ENCODE peak calls at places on chromosomes 2 and 18, in nine cellular contexts. R, J, E, I, M, N, H, B and S are unnamed samples. For H3K4me1, the result is how much of the 10 kb centered on the place peaks cover.

GRCh38 chr2:135840601-135841000 is 3.6 kb upstream of the LCT start:
- DNase-seq in R (no peak), J (no peak), E (no peak), I (no peak), M (no peak), N (no peak), H (no peak), B (no peak), S (no peak)

GRCh38 chr2:201916565-201916964 is 110.2 kb downstream of the CDK15 start:
- DNase-seq in R (no peak), J (no peak), E (no peak), I (no peak), M (no peak), N (no peak), H (no peak), B (no peak), S (no peak)

GRCh38 chr18:11154369-11154982 is 5.1 kb upstream of the PIEZO2 start:
- DNase-seq in R (no peak), J (no peak), E (peak), I (no peak), M (peak), N (no peak), H (peak), B (peak), S (no peak)

GRCh38 chr2:203935568-203935967 is 995 bp upstream of the ICOS start:
- DNase-seq in R (no peak), J (no peak), E (no peak), I (no peak), M (no peak), N (no peak), H (no peak), B (no peak), S (no peak)

GRCh38 chr2:120771556-120772208 is 36.0 kb downstream of the GLI2 start:
- DNase-seq in R (peak), J (no peak), E (no peak), I (peak), M (no peak), N (no peak), H (no peak), B (no peak), S (peak)

GRCh38 chr2:172484253-172484652 is 56.9 kb downstream of the ITGA6 start:
- DNase-seq in R (no peak), J (no peak), E (peak), I (no peak), M (no peak), N (no peak), H (no peak), B (peak), S (no peak)

GRCh38 chr2:26299488-26300092 is 46.4 kb upstream of the SELENOI start:
- DNase-seq in R (peak), J (peak), E (peak), I (no peak), M (peak), N (peak), H (no peak), B (peak), S (no peak)

GRCh38 chr2:63865159-63865799 is 23.6 kb downstream of the UGP2 start:
- DNase-seq in R (no peak), J (no peak), E (no peak), I (no peak), M (no peak), N (no peak), H (no peak), B (no peak), S (no peak)

GRCh38 chr2:144330951-144331651 is 188.8 kb downstream of the ZEB2 start:
- DNase-seq in R (no peak), J (no peak), E (no peak), I (no peak), M (no peak), N (no peak), H (no peak), B (peak), S (no peak)

GRCh38 chr18:12028674-12029073 is 47.4 kb downstream of the IMPA2 start:
- DNase-seq in R (no peak), J (no peak), E (no peak), I (peak), M (no peak), N (no peak), H (no peak), B (no peak), S (no peak)

GRCh38 chr2:146931109-146931508 is 913.7 kb upstream of the ACVR2A start:
- DNase-seq in R (no peak), J (no peak), E (no peak), I (no peak), M (no peak), N (no peak), H (no peak), B (peak), S (no peak)

DNA sequence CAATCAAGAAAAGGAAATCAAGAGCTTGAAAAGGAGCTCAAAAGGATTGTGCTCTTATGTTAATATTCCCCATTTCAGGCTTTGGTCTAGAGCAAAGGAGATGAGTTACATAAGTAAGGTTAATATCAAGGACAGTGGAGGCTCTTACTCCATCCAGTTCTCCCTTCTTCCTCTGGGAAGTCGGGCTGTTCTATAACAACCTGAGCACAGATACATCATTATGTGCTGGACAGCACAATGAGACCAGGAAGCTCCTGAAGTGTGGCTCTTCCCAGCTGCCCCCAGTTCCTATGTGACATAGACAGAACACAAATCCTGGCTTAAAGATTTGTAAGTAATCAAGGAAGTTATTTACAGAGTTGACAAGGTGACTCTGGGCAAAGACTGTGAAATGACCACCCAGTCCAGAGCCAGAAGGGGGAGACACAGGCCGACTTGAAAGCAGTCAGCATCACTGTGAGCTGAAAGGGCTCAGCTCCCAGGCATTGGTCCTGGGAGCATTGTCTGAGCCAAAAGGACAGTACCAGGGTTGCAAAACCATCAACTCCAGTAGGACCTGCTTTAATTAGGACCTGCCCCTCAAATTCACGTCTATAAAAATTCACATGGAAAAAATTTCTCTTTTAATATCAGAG is 917.6 kb upstream of the ACVR2A start:
- DNase-seq in R (peak), J (peak), E (peak), I (peak), M (peak), N (no peak), H (peak), B (peak), S (peak)
- H3K27ac ChIP-seq in R (no peak), J (no peak), E (no peak), I (no peak), M (no peak), N (no peak), H (no peak), B (no peak), S (no peak)

DNA sequence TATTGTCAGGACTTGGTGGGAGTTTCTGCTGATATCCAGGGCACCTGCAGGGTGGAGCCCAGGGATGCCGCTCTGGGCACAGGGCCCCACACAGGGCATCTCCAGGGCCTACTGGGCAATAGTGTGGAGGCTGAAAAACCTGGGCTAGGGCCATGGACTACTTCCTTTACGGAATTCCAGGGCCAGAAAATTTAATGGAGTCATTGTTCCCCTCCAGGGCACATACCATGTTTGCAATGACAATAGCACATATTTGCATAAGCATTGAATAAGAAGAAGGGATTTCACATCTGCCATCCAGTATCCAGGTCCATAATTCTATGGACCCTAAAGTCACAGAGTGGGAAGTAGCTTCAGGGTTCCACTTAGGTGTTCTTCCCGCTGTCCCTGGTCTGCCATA is 103.8 kb upstream of the TPO start:
- DNase-seq in R (no peak), J (no peak), E (no peak), I (no peak), M (no peak), N (no peak), H (no peak), B (peak), S (no peak)
- H3K4me1 ChIP-seq in R (under half), J (under half), E (under half), I (under half), M (under half), N (under half), H (under half), B (under half), S (under half)

GRCh38 chr2:60149151-60149550 is 404.3 kb downstream of the BCL11A start:
- DNase-seq in R (no peak), J (no peak), E (no peak), I (no peak), M (no peak), N (no peak), H (no peak), B (no peak), S (no peak)
- TF ChIP-seq CTCF in R (no peak), J (no peak), E (no peak), I (no peak), M (no peak), N (no peak), H (no peak), B (no peak), S (no peak)

DNA sequence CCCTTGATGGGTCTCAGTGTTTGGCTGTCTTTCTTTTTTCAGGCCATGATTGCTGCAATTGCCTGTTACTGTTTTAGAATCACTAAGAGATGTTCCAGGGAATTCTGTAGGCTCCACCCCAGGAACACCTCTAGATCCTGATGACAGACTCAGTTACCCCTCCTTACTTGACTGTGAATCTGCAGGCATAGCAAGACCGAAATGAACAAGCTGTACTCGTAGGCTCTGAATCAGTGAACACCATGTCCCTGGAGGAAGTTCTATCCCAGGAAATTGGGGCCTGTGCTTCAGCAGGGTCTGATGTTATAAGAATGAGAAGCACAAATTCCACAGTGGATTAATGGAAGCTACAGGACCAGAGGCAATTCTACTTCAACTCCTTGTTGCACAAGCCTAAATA is 148.6 kb downstream of the COPS8 start:
- DNase-seq in R (no peak), J (no peak), E (no peak), I (peak), M (no peak), N (no peak), H (no peak), B (no peak), S (no peak)
- H3K27ac ChIP-seq in R (no peak), J (no peak), E (no peak), I (peak), M (no peak), N (no peak), H (peak), B (no peak), S (peak)

GRCh38 chr2:9545502-9545901 is 10.1 kb downstream of the ADAM17 start:
- DNase-seq in R (no peak), J (no peak), E (no peak), I (no peak), M (no peak), N (no peak), H (no peak), B (no peak), S (no peak)
- H3K4me1 ChIP-seq in R (under half), J (under half), E (under half), I (under half), M (under half), N (under half), H (under half), B (under half), S (half or more)

GRCh38 chr2:236167297-236168109 is 683 bp downstream of the GBX2 start:
- DNase-seq in R (peak), J (no peak), E (peak), I (no peak), M (peak), N (no peak), H (no peak), B (peak), S (no peak)
- TF ChIP-seq CTCF in R (no peak), J (no peak), E (peak), I (no peak), M (peak), N (peak), H (no peak), B (peak), S (no peak)

DNA sequence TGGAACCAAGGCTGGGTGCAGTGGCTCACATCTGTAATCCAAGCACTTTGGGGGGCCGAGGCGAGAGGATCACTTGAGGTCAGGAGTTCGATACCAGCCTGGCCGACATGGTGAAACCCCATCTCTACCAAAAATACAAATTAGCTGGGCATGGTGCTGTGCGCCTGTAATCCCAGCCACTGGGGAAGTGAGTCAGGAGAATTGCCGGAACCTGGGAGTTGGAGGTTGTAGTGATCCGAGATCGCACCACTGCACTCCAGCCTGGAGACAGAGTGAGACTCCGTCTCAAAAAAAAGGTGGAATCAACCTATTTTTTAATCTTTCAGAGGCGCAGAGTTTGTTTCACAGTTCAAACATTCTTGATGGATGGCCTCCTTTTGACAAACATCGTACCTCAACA is 24.5 kb upstream of the ATP8B1 start:
- DNase-seq in R (no peak), J (no peak), E (no peak), I (no peak), M (no peak), N (no peak), H (no peak), B (no peak), S (no peak)
- H3K27ac ChIP-seq in R (no peak), J (no peak), E (no peak), I (no peak), M (no peak), N (no peak), H (no peak), B (no peak), S (no peak)

GRCh38 chr18:28109781-28110460 is 67.0 kb downstream of the CDH2 start:
- DNase-seq in R (no peak), J (no peak), E (no peak), I (no peak), M (no peak), N (no peak), H (no peak), B (no peak), S (no peak)
- H3K4me1 ChIP-seq in R (under half), J (under half), E (under half), I (under half), M (half or more), N (under half), H (under half), B (under half), S (under half)

GRCh38 chr2:236758406-236758805 is 188.8 kb downstream of the ACKR3 start:
- DNase-seq in R (no peak), J (no peak), E (no peak), I (no peak), M (no peak), N (no peak), H (no peak), B (no peak), S (no peak)
- TF ChIP-seq CTCF in R (no peak), J (no peak), E (no peak), I (no peak), M (no peak), N (no peak), H (no peak), B (no peak), S (no peak)